ENCODE peak calls at places on chromosome 10, in eight cellular contexts. One of them, this sample, is unnamed.

GRCh38 chr10:45421231-45422097 is 47.4 kb downstream of the ALOX5 start:
- DNase-seq in Peyer's patch: no peak
- DNase-seq in effector memory CD4-positive, alpha-beta T cell: peak; percentile 25
- DNase-seq in sigmoid colon: peak; percentile 66
- DNase-seq in AG04450: no peak
- DNase-seq in upper lobe of right lung: peak; percentile 48
- DNase-seq in HCT116: no peak
- DNase-seq in GM23248: no peak
- DNase-seq in this sample: no peak

GRCh38 chr10:94225589-94225988 is 137.2 kb downstream of the NOC3L start:
- DNase-seq in Peyer's patch: no peak
- DNase-seq in effector memory CD4-positive, alpha-beta T cell: no peak
- DNase-seq in sigmoid colon: no peak
- DNase-seq in AG04450: no peak
- DNase-seq in upper lobe of right lung: no peak
- DNase-seq in HCT116: no peak
- DNase-seq in GM23248: peak; percentile 20
- DNase-seq in this sample: no peak

GRCh38 chr10:73338801-73339368 is 19.8 kb downstream of the CFAP70 start:
- DNase-seq in Peyer's patch: no peak
- DNase-seq in effector memory CD4-positive, alpha-beta T cell: no peak
- DNase-seq in sigmoid colon: no peak
- DNase-seq in AG04450: no peak
- DNase-seq in upper lobe of right lung: no peak
- DNase-seq in HCT116: peak; percentile 6
- DNase-seq in GM23248: peak; percentile 20
- DNase-seq in this sample: no peak

GRCh38 chr10:52472406-52473146 is 158.5 kb downstream of the DKK1 start:
- DNase-seq in Peyer's patch: no peak
- DNase-seq in effector memory CD4-positive, alpha-beta T cell: no peak
- DNase-seq in sigmoid colon: no peak
- DNase-seq in AG04450: no peak
- DNase-seq in upper lobe of right lung: no peak
- DNase-seq in HCT116: no peak
- DNase-seq in GM23248: no peak
- DNase-seq in this sample: no peak

GRCh38 chr10:44352316-44353127 is 32.4 kb downstream of the CXCL12 start:
- DNase-seq in Peyer's patch: no peak
- DNase-seq in effector memory CD4-positive, alpha-beta T cell: no peak
- DNase-seq in sigmoid colon: peak; percentile 89
- DNase-seq in AG04450: peak; percentile 62
- DNase-seq in upper lobe of right lung: peak; percentile 61
- DNase-seq in HCT116: no peak
- DNase-seq in GM23248: peak; percentile 30
- DNase-seq in this sample: no peak

GRCh38 chr10:31467791-31468535 is 148.9 kb downstream of the ZEB1 start:
- DNase-seq in Peyer's patch: no peak
- DNase-seq in effector memory CD4-positive, alpha-beta T cell: no peak
- DNase-seq in sigmoid colon: no peak
- DNase-seq in AG04450: no peak
- DNase-seq in upper lobe of right lung: peak; percentile 40
- DNase-seq in HCT116: peak; percentile 57
- DNase-seq in GM23248: peak; percentile 37
- DNase-seq in this sample: no peak

GRCh38 chr10:5748394-5748803 is 63.8 kb downstream of the TASOR2 start:
- DNase-seq in Peyer's patch: no peak
- DNase-seq in effector memory CD4-positive, alpha-beta T cell: no peak
- DNase-seq in sigmoid colon: no peak
- DNase-seq in AG04450: no peak
- DNase-seq in upper lobe of right lung: no peak
- DNase-seq in HCT116: no peak
- DNase-seq in GM23248: no peak
- DNase-seq in this sample: no peak

GRCh38 chr10:17241611-17242333 is 13.7 kb downstream of the VIM start:
- DNase-seq in Peyer's patch: no peak
- DNase-seq in effector memory CD4-positive, alpha-beta T cell: no peak
- DNase-seq in sigmoid colon: no peak
- DNase-seq in AG04450: no peak
- DNase-seq in upper lobe of right lung: no peak
- DNase-seq in HCT116: no peak
- DNase-seq in GM23248: no peak
- DNase-seq in this sample: no peak

GRCh38 chr10:63042256-63042655 is 90.9 kb upstream of the NRBF2 start:
- DNase-seq in Peyer's patch: no peak
- DNase-seq in effector memory CD4-positive, alpha-beta T cell: no peak
- DNase-seq in sigmoid colon: no peak
- DNase-seq in AG04450: no peak
- DNase-seq in upper lobe of right lung: no peak
- DNase-seq in HCT116: no peak
- DNase-seq in GM23248: no peak
- DNase-seq in this sample: no peak

GRCh38 chr10:38118072-38118807 is 24.1 kb downstream of the ZNF37A start:
- DNase-seq in Peyer's patch: no peak
- DNase-seq in effector memory CD4-positive, alpha-beta T cell: no peak
- DNase-seq in sigmoid colon: no peak
- DNase-seq in AG04450: no peak
- DNase-seq in upper lobe of right lung: no peak
- DNase-seq in HCT116: peak; percentile 13
- DNase-seq in GM23248: peak; percentile 43
- DNase-seq in this sample: no peak

GRCh38 chr10:106106114-106106513 is 1058.4 kb downstream of the SORCS1 start:
- DNase-seq in Peyer's patch: no peak
- DNase-seq in effector memory CD4-positive, alpha-beta T cell: no peak
- DNase-seq in sigmoid colon: no peak
- DNase-seq in AG04450: no peak
- DNase-seq in upper lobe of right lung: no peak
- DNase-seq in HCT116: no peak
- DNase-seq in GM23248: no peak
- DNase-seq in this sample: no peak

GRCh38 chr10:359093-359492 is 223.8 kb downstream of the ZMYND11 start:
- DNase-seq in Peyer's patch: no peak
- DNase-seq in effector memory CD4-positive, alpha-beta T cell: no peak
- DNase-seq in sigmoid colon: no peak
- DNase-seq in AG04450: no peak
- DNase-seq in upper lobe of right lung: no peak
- DNase-seq in HCT116: no peak
- DNase-seq in GM23248: no peak
- DNase-seq in this sample: no peak

GRCh38 chr10:79344502-79345195 is 2.6 kb upstream of the PPIF start:
- DNase-seq in Peyer's patch: no peak
- DNase-seq in effector memory CD4-positive, alpha-beta T cell: no peak
- DNase-seq in sigmoid colon: no peak
- DNase-seq in AG04450: no peak
- DNase-seq in upper lobe of right lung: no peak
- DNase-seq in HCT116: no peak
- DNase-seq in GM23248: no peak
- DNase-seq in this sample: no peak

GRCh38 chr10:68067029-68067428 is 8.1 kb downstream of the HERC4 start:
- DNase-seq in Peyer's patch: no peak
- DNase-seq in effector memory CD4-positive, alpha-beta T cell: no peak
- DNase-seq in sigmoid colon: no peak
- DNase-seq in AG04450: no peak
- DNase-seq in upper lobe of right lung: no peak
- DNase-seq in HCT116: no peak
- DNase-seq in GM23248: no peak
- DNase-seq in this sample: no peak
- H3K4me3 ChIP-seq in Peyer's patch: no peak overlapping the region
- H3K4me3 ChIP-seq in effector memory CD4-positive, alpha-beta T cell: no peak overlapping the region
- H3K4me3 ChIP-seq in sigmoid colon: no peak overlapping the region
- H3K4me3 ChIP-seq in AG04450: no peak overlapping the region
- H3K4me3 ChIP-seq in upper lobe of right lung: no peak overlapping the region
- H3K4me3 ChIP-seq in HCT116: no peak overlapping the region
- H3K4me3 ChIP-seq in GM23248: peak overlapping the region; percentile 95
- H3K4me3 ChIP-seq in this sample: no peak overlapping the region

GRCh38 chr10:104641150-104642000 is at the start of gene SORCS3:
- DNase-seq in Peyer's patch: no peak
- DNase-seq in effector memory CD4-positive, alpha-beta T cell: no peak
- DNase-seq in sigmoid colon: no peak
- DNase-seq in AG04450: no peak
- DNase-seq in upper lobe of right lung: no peak
- DNase-seq in HCT116: no peak
- DNase-seq in GM23248: peak; percentile 32
- DNase-seq in this sample: no peak

GRCh38 chr10:104638861-104639594 is 2.1 kb upstream of the SORCS3 start:
- DNase-seq in Peyer's patch: no peak
- DNase-seq in effector memory CD4-positive, alpha-beta T cell: no peak
- DNase-seq in sigmoid colon: no peak
- DNase-seq in AG04450: no peak
- DNase-seq in upper lobe of right lung: no peak
- DNase-seq in HCT116: no peak
- DNase-seq in GM23248: peak; percentile 42
- DNase-seq in this sample: no peak

GRCh38 chr10:104642001-104642270 is 846 bp downstream of the SORCS3 start:
- DNase-seq in Peyer's patch: no peak
- DNase-seq in effector memory CD4-positive, alpha-beta T cell: no peak
- DNase-seq in sigmoid colon: no peak
- DNase-seq in AG04450: no peak
- DNase-seq in upper lobe of right lung: no peak
- DNase-seq in HCT116: no peak
- DNase-seq in GM23248: no peak
- DNase-seq in this sample: no peak

GRCh38 chr10:104640339-104641149 is 546 bp upstream of the SORCS3 start:
- DNase-seq in Peyer's patch: no peak
- DNase-seq in effector memory CD4-positive, alpha-beta T cell: no peak
- DNase-seq in sigmoid colon: no peak
- DNase-seq in AG04450: no peak
- DNase-seq in upper lobe of right lung: no peak
- DNase-seq in HCT116: no peak
- DNase-seq in GM23248: no peak
- DNase-seq in this sample: no peak

GRCh38 chr10:104639595-104640338 is 1.3 kb upstream of the SORCS3 start:
- DNase-seq in Peyer's patch: no peak
- DNase-seq in effector memory CD4-positive, alpha-beta T cell: no peak
- DNase-seq in sigmoid colon: no peak
- DNase-seq in AG04450: no peak
- DNase-seq in upper lobe of right lung: no peak
- DNase-seq in HCT116: no peak
- DNase-seq in GM23248: no peak
- DNase-seq in this sample: no peak
- H3K4me3 ChIP-seq in Peyer's patch: no peak overlapping the region
- H3K4me3 ChIP-seq in effector memory CD4-positive, alpha-beta T cell: no peak overlapping the region
- H3K4me3 ChIP-seq in sigmoid colon: no peak overlapping the region
- H3K4me3 ChIP-seq in AG04450: no peak overlapping the region
- H3K4me3 ChIP-seq in upper lobe of right lung: no peak overlapping the region
- H3K4me3 ChIP-seq in HCT116: no peak overlapping the region
- H3K4me3 ChIP-seq in GM23248: no peak overlapping the region
- H3K4me3 ChIP-seq in this sample: peak overlapping the region; percentile 15

DNA sequence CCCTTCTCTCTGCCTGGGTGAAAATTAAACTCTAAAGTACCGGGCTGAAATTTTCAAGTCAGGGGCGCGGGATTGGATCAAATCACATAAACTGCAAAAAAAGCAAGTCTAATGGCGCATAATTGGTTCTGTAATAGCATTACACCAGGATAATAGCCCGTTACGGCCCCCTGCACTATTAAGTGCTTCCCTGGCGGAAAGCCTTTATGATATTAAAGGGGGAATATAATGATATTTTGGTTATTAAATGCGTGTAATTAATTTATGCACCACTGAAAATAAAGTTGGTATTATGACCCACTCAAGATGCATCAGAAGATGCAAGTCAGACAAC is 744 bp upstream of the DRGX start:
- DNase-seq in Peyer's patch: no peak
- DNase-seq in effector memory CD4-positive, alpha-beta T cell: no peak
- DNase-seq in sigmoid colon: no peak
- DNase-seq in AG04450: no peak
- DNase-seq in upper lobe of right lung: no peak
- DNase-seq in HCT116: no peak
- DNase-seq in GM23248: no peak
- DNase-seq in this sample: no peak
- H3K4me3 ChIP-seq in Peyer's patch: no peak overlapping the region
- H3K4me3 ChIP-seq in effector memory CD4-positive, alpha-beta T cell: no peak overlapping the region
- H3K4me3 ChIP-seq in sigmoid colon: no peak overlapping the region
- H3K4me3 ChIP-seq in AG04450: no peak overlapping the region
- H3K4me3 ChIP-seq in upper lobe of right lung: no peak overlapping the region
- H3K4me3 ChIP-seq in HCT116: no peak overlapping the region
- H3K4me3 ChIP-seq in GM23248: no peak overlapping the region
- H3K4me3 ChIP-seq in this sample: no peak overlapping the region

DNA sequence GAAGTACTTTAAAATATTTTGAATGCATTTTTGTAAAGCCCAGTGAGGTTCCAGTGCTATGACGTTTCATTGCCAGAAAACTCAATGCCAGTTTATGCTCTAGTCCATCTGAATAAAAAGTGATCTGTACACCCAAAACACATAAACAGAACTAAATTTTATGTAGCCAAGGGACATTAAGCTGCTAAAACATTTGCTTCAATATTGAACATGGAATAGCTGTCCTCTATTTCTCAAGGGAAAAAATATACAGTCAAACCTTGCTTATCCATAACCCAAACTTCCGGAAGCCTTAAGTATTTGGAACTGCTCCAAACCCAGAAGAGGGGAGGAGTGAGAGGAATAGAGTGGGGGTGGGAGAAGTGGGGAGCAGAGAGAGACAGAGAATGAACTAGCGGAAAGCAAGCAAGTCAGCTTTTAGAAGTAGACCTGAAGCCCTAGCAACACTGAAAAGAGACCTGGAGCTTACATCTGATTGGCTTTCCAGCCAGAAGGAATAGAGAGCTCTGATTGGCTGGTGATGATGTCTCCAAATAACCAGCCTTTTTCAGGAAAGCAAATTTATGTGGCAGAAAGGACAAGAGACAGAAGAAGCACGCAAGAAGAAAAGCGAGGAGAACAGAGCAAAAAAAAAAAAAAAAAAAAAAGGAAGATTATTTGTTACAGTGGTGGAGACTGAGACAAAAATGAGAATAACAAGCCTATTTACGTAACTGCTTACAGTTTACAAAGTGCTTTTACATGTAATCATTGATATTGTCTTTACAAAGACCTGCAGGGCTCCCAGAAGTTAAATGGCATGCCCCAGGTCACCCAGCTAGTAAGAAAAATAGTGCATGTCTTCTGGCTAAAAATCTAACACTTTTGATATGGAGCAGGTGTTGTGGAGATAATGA is 196.0 kb downstream of the RNLS start:
- DNase-seq in Peyer's patch: no peak
- DNase-seq in effector memory CD4-positive, alpha-beta T cell: no peak
- DNase-seq in sigmoid colon: peak; percentile 61
- DNase-seq in AG04450: peak; percentile 44
- DNase-seq in upper lobe of right lung: no peak
- DNase-seq in HCT116: peak; percentile 43
- DNase-seq in GM23248: peak; percentile 60
- DNase-seq in this sample: peak; percentile 47
- H3K4me3 ChIP-seq in Peyer's patch: no peak overlapping the region
- H3K4me3 ChIP-seq in effector memory CD4-positive, alpha-beta T cell: no peak overlapping the region
- H3K4me3 ChIP-seq in sigmoid colon: no peak overlapping the region
- H3K4me3 ChIP-seq in AG04450: no peak overlapping the region
- H3K4me3 ChIP-seq in upper lobe of right lung: peak overlapping the region; percentile 21
- H3K4me3 ChIP-seq in HCT116: peak overlapping the region; percentile 2
- H3K4me3 ChIP-seq in GM23248: no peak overlapping the region
- H3K4me3 ChIP-seq in this sample: no peak overlapping the region

GRCh38 chr10:100659361-100660098 is 85.9 kb upstream of the PAX2 start:
- DNase-seq in Peyer's patch: no peak
- DNase-seq in effector memory CD4-positive, alpha-beta T cell: no peak
- DNase-seq in sigmoid colon: no peak
- DNase-seq in AG04450: no peak
- DNase-seq in upper lobe of right lung: no peak
- DNase-seq in HCT116: no peak
- DNase-seq in GM23248: peak; percentile 14
- DNase-seq in this sample: no peak
- H3K4me3 ChIP-seq in Peyer's patch: no peak overlapping the region
- H3K4me3 ChIP-seq in effector memory CD4-positive, alpha-beta T cell: no peak overlapping the region
- H3K4me3 ChIP-seq in sigmoid colon: no peak overlapping the region
- H3K4me3 ChIP-seq in AG04450: no peak overlapping the region
- H3K4me3 ChIP-seq in upper lobe of right lung: no peak overlapping the region
- H3K4me3 ChIP-seq in HCT116: no peak overlapping the region
- H3K4me3 ChIP-seq in GM23248: no peak overlapping the region
- H3K4me3 ChIP-seq in this sample: no peak overlapping the region